ENCODE peak calls at places on chromosome 3, in seven cellular contexts. L is body of pancreas, E is tibial nerve, H is thyroid gland, Q is H1, N is A549, V is ovary. J is an unnamed sample.

GRCh38 chr3:157755254-157755653 is 252.0 kb upstream of the VEPH1 start:
- DNase-seq in L (no peak), E (no peak), H (no peak), Q (no peak), N (no peak), V (no peak), J (no peak)

GRCh38 chr3:155407971-155408370 is 114.5 kb upstream of the STRIT1 start:
- DNase-seq in L (no peak), E (no peak), H (no peak), Q (no peak), N (no peak), V (no peak), J (no peak)

GRCh38 chr3:98513136-98513535 is 9.6 kb downstream of the CLDND1 start:
- DNase-seq in L (no peak), E (no peak), H (no peak), Q (no peak), N (no peak), V (no peak), J (no peak)

GRCh38 chr3:14162178-14162577 is 16.2 kb downstream of the XPC start:
- DNase-seq in L (no peak), E (no peak), H (no peak), Q (no peak), N (no peak), V (no peak), J (no peak)

GRCh38 chr3:132723024-132723462 is 834 bp upstream of the NPHP3 start:
- DNase-seq in L (no peak), E (no peak), H (no peak), Q (no peak), N (peak), V (no peak), J (no peak)

GRCh38 chr3:14534379-14535191 is 5.6 kb downstream of the GRIP2 start:
- DNase-seq in L (no peak), E (no peak), H (no peak), Q (peak), N (no peak), V (no peak), J (no peak)

GRCh38 chr3:152213086-152213674 is 55.5 kb upstream of the MBNL1 start:
- DNase-seq in L (no peak), E (no peak), H (no peak), Q (no peak), N (no peak), V (no peak), J (no peak)

GRCh38 chr3:139120336-139120971 is 75.8 kb upstream of the PRR23C start:
- DNase-seq in L (peak), E (no peak), H (no peak), Q (peak), N (no peak), V (no peak), J (no peak)

GRCh38 chr3:129417354-129417753 is 11.1 kb downstream of the EFCAB12 start:
- DNase-seq in L (no peak), E (no peak), H (no peak), Q (no peak), N (no peak), V (peak), J (no peak)

GRCh38 chr3:157819826-157820517 is 286.2 kb downstream of the SHOX2 start:
- DNase-seq in L (no peak), E (no peak), H (no peak), Q (no peak), N (no peak), V (no peak), J (no peak)

GRCh38 chr3:38126121-38126892 is 10.6 kb downstream of the ACAA1 start:
- DNase-seq in L (peak), E (no peak), H (no peak), Q (no peak), N (no peak), V (no peak), J (no peak)

GRCh38 chr3:142930510-142930909 is 33.0 kb downstream of the PAQR9 start:
- DNase-seq in L (no peak), E (no peak), H (no peak), Q (no peak), N (no peak), V (no peak), J (no peak)

GRCh38 chr3:184568918-184569829 is 7.6 kb downstream of the EPHB3 start:
- DNase-seq in L (peak), E (peak), H (peak), Q (peak), N (no peak), V (peak), J (peak)

GRCh38 chr3:143627336-143627735 is 220.9 kb downstream of the SLC9A9 start:
- DNase-seq in L (no peak), E (no peak), H (no peak), Q (no peak), N (no peak), V (no peak), J (no peak)

GRCh38 chr3:43190682-43191081 is 84.8 kb upstream of the POMGNT2 start:
- DNase-seq in L (no peak), E (no peak), H (no peak), Q (no peak), N (no peak), V (no peak), J (no peak)

GRCh38 chr3:38497026-38497425 is 886 bp downstream of the EXOG start:
- DNase-seq in L (no peak), E (no peak), H (no peak), Q (no peak), N (no peak), V (no peak), J (no peak)

GRCh38 chr3:78115983-78116382 is 1076.1 kb downstream of the ROBO2 start:
- DNase-seq in L (no peak), E (no peak), H (no peak), Q (no peak), N (no peak), V (no peak), J (no peak)

GRCh38 chr3:135034291-135034768 is 239.3 kb downstream of the EPHB1 start:
- DNase-seq in L (no peak), E (no peak), H (peak), Q (peak), N (no peak), V (no peak), J (no peak)

GRCh38 chr3:146166450-146167222 is 5.7 kb upstream of the PLOD2 start:
- DNase-seq in L (peak), E (no peak), H (no peak), Q (no peak), N (no peak), V (no peak), J (no peak)

DNA sequence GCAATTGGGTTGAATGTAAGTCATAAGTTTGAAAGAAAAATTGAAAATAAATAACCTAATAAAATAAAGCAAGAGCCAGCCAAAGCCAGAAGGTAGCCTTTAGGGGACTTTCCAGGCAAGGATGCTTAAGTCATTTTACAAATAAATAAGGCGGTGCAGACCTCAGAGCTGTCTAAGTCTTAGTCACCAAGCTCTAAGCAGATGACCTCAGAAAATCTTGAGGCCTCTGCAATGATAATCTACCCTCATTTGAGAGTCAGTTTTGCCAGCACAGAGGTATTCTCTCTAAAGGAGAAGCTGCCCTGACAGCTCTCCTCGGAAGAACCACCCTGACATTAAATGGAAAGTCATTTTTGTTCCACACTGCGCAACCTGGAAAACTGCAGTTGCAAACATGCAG is 113.9 kb downstream of the OXNAD1 start:
- DNase-seq in L (no peak), E (no peak), H (no peak), Q (no peak), N (no peak), V (no peak), J (no peak)
- TF ChIP-seq POLR2A in L (no peak), E (no peak), H (no peak), Q (no peak), N (no peak), V (no peak), J (no peak)

GRCh38 chr3:9841015-9841414 is 2.8 kb downstream of the RPUSD3 start:
- DNase-seq in L (no peak), E (no peak), H (no peak), Q (no peak), N (no peak), V (no peak), J (no peak)
- TF ChIP-seq POLR2A in L (no peak), E (no peak), H (no peak), Q (no peak), N (no peak), V (no peak), J (no peak)

GRCh38 chr3:187960820-187961219 is 193.1 kb upstream of the LPP start:
- DNase-seq in L (no peak), E (no peak), H (no peak), Q (no peak), N (no peak), V (no peak), J (no peak)

GRCh38 chr3:187954486-187955075 is 199.4 kb upstream of the LPP start:
- DNase-seq in L (no peak), E (no peak), H (no peak), Q (no peak), N (peak), V (no peak), J (no peak)

GRCh38 chr3:187955076-187955952 is 198.6 kb upstream of the LPP start:
- DNase-seq in L (peak), E (peak), H (peak), Q (no peak), N (peak), V (peak), J (no peak)

GRCh38 chr3:187958432-187959003 is 195.4 kb upstream of the LPP start:
- DNase-seq in L (no peak), E (no peak), H (no peak), Q (no peak), N (no peak), V (no peak), J (no peak)

GRCh38 chr3:187957209-187957981 is 196.6 kb upstream of the LPP start:
- DNase-seq in L (no peak), E (no peak), H (no peak), Q (no peak), N (no peak), V (no peak), J (no peak)
- TF ChIP-seq POLR2A in L (no peak), E (no peak), H (no peak), Q (no peak), N (no peak), V (no peak), J (no peak)

GRCh38 chr3:126982522-126983175 is at the start of gene PLXNA1:
- DNase-seq in L (peak), E (peak), H (peak), Q (peak), N (peak), V (peak), J (no peak)
- TF ChIP-seq POLR2A in L (no peak), E (no peak), H (no peak), Q (no peak), N (peak), V (no peak), J (no peak)

GRCh38 chr3:71163216-71163918 is 420.2 kb downstream of the FOXP1 start:
- DNase-seq in L (peak), E (no peak), H (no peak), Q (no peak), N (no peak), V (no peak), J (no peak)

GRCh38 chr3:71168961-71169411 is 414.5 kb downstream of the FOXP1 start:
- DNase-seq in L (peak), E (no peak), H (no peak), Q (no peak), N (no peak), V (peak), J (no peak)

GRCh38 chr3:71168043-71168720 is 415.3 kb downstream of the FOXP1 start:
- DNase-seq in L (no peak), E (no peak), H (no peak), Q (no peak), N (no peak), V (no peak), J (no peak)

GRCh38 chr3:71166366-71166765 is 417.2 kb downstream of the FOXP1 start:
- DNase-seq in L (no peak), E (no peak), H (no peak), Q (no peak), N (no peak), V (no peak), J (no peak)

GRCh38 chr3:71166839-71167238 is 416.7 kb downstream of the FOXP1 start:
- DNase-seq in L (no peak), E (no peak), H (no peak), Q (no peak), N (no peak), V (no peak), J (no peak)
- TF ChIP-seq POLR2A in L (no peak), E (no peak), H (no peak), Q (no peak), N (no peak), V (no peak), J (no peak)

DNA sequence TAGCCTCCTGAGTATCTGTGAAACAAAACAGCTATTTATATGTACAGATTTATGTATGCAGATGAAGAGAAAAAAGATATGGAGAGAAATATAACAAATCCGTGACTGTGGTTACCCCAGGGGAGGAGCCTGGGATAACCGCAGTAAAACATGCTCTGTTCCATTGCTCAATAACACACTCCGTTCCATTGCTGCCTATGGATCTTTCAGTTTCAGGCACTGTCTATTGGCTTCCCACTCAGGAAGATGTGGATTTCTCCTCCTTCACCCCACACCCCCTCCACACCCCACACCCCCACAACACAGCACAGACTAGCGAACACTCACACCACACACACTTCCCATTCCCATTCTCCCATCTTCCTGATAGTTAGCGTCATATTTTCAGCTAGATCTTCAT is 47.9 kb downstream of the CDCP1 start:
- DNase-seq in L (no peak), E (no peak), H (no peak), Q (no peak), N (no peak), V (no peak), J (no peak)
- TF ChIP-seq POLR2A in L (no peak), E (no peak), H (no peak), Q (no peak), N (no peak), V (no peak), J (no peak)